ENCODE peak calls at places on chromosome 12, in six cellular contexts. One of them, this sample, is unnamed.

GRCh38 chr12:5612556-5613421 is 180.9 kb downstream of the NTF3 start:
- DNase-seq in HepG2: no peak
- DNase-seq in H1: no peak
- DNase-seq in SK-N-SH: no peak
- DNase-seq in K562: peak
- DNase-seq in GM12878: no peak
- DNase-seq in this sample: no peak

GRCh38 chr12:76495556-76495955 is 64.0 kb downstream of the OSBPL8 start:
- DNase-seq in HepG2: no peak
- DNase-seq in H1: no peak
- DNase-seq in SK-N-SH: no peak
- DNase-seq in K562: no peak
- DNase-seq in GM12878: no peak
- DNase-seq in this sample: no peak

GRCh38 chr12:6998708-6999451 is 19.4 kb downstream of the LPCAT3 start:
- DNase-seq in HepG2: peak
- DNase-seq in H1: no peak
- DNase-seq in SK-N-SH: no peak
- DNase-seq in K562: no peak
- DNase-seq in GM12878: no peak
- DNase-seq in this sample: no peak

GRCh38 chr12:45585522-45586230 is 143.8 kb upstream of the ARID2 start:
- DNase-seq in HepG2: no peak
- DNase-seq in H1: no peak
- DNase-seq in SK-N-SH: no peak
- DNase-seq in K562: no peak
- DNase-seq in GM12878: no peak
- DNase-seq in this sample: no peak

GRCh38 chr12:6667559-6668210 is 4.8 kb upstream of the ING4 start:
- DNase-seq in HepG2: no peak
- DNase-seq in H1: no peak
- DNase-seq in SK-N-SH: no peak
- DNase-seq in K562: no peak
- DNase-seq in GM12878: no peak
- DNase-seq in this sample: peak

GRCh38 chr12:90677552-90677951 is 277.4 kb downstream of the CCER1 start:
- DNase-seq in HepG2: no peak
- DNase-seq in H1: no peak
- DNase-seq in SK-N-SH: no peak
- DNase-seq in K562: no peak
- DNase-seq in GM12878: no peak
- DNase-seq in this sample: no peak

GRCh38 chr12:106954462-106955376 is 988 bp upstream of the TMEM263 start:
- DNase-seq in HepG2: no peak
- DNase-seq in H1: no peak
- DNase-seq in SK-N-SH: peak
- DNase-seq in K562: peak
- DNase-seq in GM12878: no peak
- DNase-seq in this sample: no peak

GRCh38 chr12:39406257-39406656 is 36.7 kb downstream of the KIF21A start:
- DNase-seq in HepG2: no peak
- DNase-seq in H1: no peak
- DNase-seq in SK-N-SH: no peak
- DNase-seq in K562: no peak
- DNase-seq in GM12878: no peak
- DNase-seq in this sample: no peak

GRCh38 chr12:130017571-130018449 is 114.0 kb upstream of the TMEM132D start:
- DNase-seq in HepG2: no peak
- DNase-seq in H1: no peak
- DNase-seq in SK-N-SH: peak
- DNase-seq in K562: no peak
- DNase-seq in GM12878: no peak
- DNase-seq in this sample: no peak

GRCh38 chr12:89573081-89573810 is 47.4 kb upstream of the POC1B start:
- DNase-seq in HepG2: no peak
- DNase-seq in H1: no peak
- DNase-seq in SK-N-SH: no peak
- DNase-seq in K562: no peak
- DNase-seq in GM12878: no peak
- DNase-seq in this sample: no peak

GRCh38 chr12:105341010-105341409 is 10.5 kb downstream of the C12orf75 start:
- DNase-seq in HepG2: no peak
- DNase-seq in H1: no peak
- DNase-seq in SK-N-SH: no peak
- DNase-seq in K562: no peak
- DNase-seq in GM12878: no peak
- DNase-seq in this sample: no peak

GRCh38 chr12:117125275-117125613 is 26.0 kb upstream of the TESC start:
- DNase-seq in HepG2: no peak
- DNase-seq in H1: no peak
- DNase-seq in SK-N-SH: peak
- DNase-seq in K562: no peak
- DNase-seq in GM12878: no peak
- DNase-seq in this sample: no peak

GRCh38 chr12:109802828-109803227 is 30.4 kb downstream of the TRPV4 start:
- DNase-seq in HepG2: no peak
- DNase-seq in H1: no peak
- DNase-seq in SK-N-SH: no peak
- DNase-seq in K562: no peak
- DNase-seq in GM12878: no peak
- DNase-seq in this sample: no peak

GRCh38 chr12:115598827-115599226 is 678.7 kb downstream of the MED13L start:
- DNase-seq in HepG2: no peak
- DNase-seq in H1: no peak
- DNase-seq in SK-N-SH: no peak
- DNase-seq in K562: no peak
- DNase-seq in GM12878: no peak
- DNase-seq in this sample: no peak

GRCh38 chr12:4960030-4960429 is 50.3 kb downstream of the KCNA1 start:
- DNase-seq in HepG2: no peak
- DNase-seq in H1: no peak
- DNase-seq in SK-N-SH: no peak
- DNase-seq in K562: no peak
- DNase-seq in GM12878: no peak
- DNase-seq in this sample: no peak

GRCh38 chr12:119589087-119589486 is 4.5 kb upstream of the TMEM233 start:
- DNase-seq in HepG2: no peak
- DNase-seq in H1: no peak
- DNase-seq in SK-N-SH: no peak
- DNase-seq in K562: no peak
- DNase-seq in GM12878: no peak
- DNase-seq in this sample: no peak

GRCh38 chr12:38892090-38892786 is 13.2 kb downstream of the CPNE8 start:
- DNase-seq in HepG2: peak
- DNase-seq in H1: no peak
- DNase-seq in SK-N-SH: no peak
- DNase-seq in K562: no peak
- DNase-seq in GM12878: no peak
- DNase-seq in this sample: peak

GRCh38 chr12:54017845-54018607 is 9.2 kb downstream of the HOXC8 start:
- DNase-seq in HepG2: no peak
- DNase-seq in H1: no peak
- DNase-seq in SK-N-SH: peak
- DNase-seq in K562: peak
- DNase-seq in GM12878: peak
- DNase-seq in this sample: peak

GRCh38 chr12:69698769-69699540 is at the start of gene BEST3:
- DNase-seq in HepG2: no peak
- DNase-seq in H1: no peak
- DNase-seq in SK-N-SH: no peak
- DNase-seq in K562: no peak
- DNase-seq in GM12878: no peak
- DNase-seq in this sample: no peak

GRCh38 chr12:51915003-51915625 is 7.8 kb downstream of the ACVRL1 start:
- DNase-seq in HepG2: no peak
- DNase-seq in H1: no peak
- DNase-seq in SK-N-SH: peak
- DNase-seq in K562: peak
- DNase-seq in GM12878: no peak
- DNase-seq in this sample: no peak

GRCh38 chr12:124177276-124177950 is 117.5 kb upstream of the RFLNA start:
- DNase-seq in HepG2: no peak
- DNase-seq in H1: no peak
- DNase-seq in SK-N-SH: no peak
- DNase-seq in K562: no peak
- DNase-seq in GM12878: no peak
- DNase-seq in this sample: no peak

GRCh38 chr12:55626154-55626553 is 10.5 kb upstream of the OR10P1 start:
- DNase-seq in HepG2: no peak
- DNase-seq in H1: no peak
- DNase-seq in SK-N-SH: no peak
- DNase-seq in K562: no peak
- DNase-seq in GM12878: no peak
- DNase-seq in this sample: no peak

GRCh38 chr12:55631056-55631455 is 5.6 kb upstream of the OR10P1 start:
- DNase-seq in HepG2: no peak
- DNase-seq in H1: no peak
- DNase-seq in SK-N-SH: no peak
- DNase-seq in K562: no peak
- DNase-seq in GM12878: no peak
- DNase-seq in this sample: no peak

GRCh38 chr12:55634186-55634585 is 2.5 kb upstream of the OR10P1 start:
- DNase-seq in HepG2: no peak
- DNase-seq in H1: no peak
- DNase-seq in SK-N-SH: no peak
- DNase-seq in K562: no peak
- DNase-seq in GM12878: no peak
- DNase-seq in this sample: no peak

GRCh38 chr12:55631743-55632142 is 4.9 kb upstream of the OR10P1 start:
- DNase-seq in HepG2: no peak
- DNase-seq in H1: no peak
- DNase-seq in SK-N-SH: no peak
- DNase-seq in K562: no peak
- DNase-seq in GM12878: no peak
- DNase-seq in this sample: no peak

GRCh38 chr12:55629058-55629841 is 7.4 kb upstream of the OR10P1 start:
- DNase-seq in HepG2: no peak
- DNase-seq in H1: no peak
- DNase-seq in SK-N-SH: no peak
- DNase-seq in K562: no peak
- DNase-seq in GM12878: no peak
- DNase-seq in this sample: no peak
- TF ChIP-seq MAX in HepG2: no peak
- TF ChIP-seq MAX in H1: no peak
- TF ChIP-seq MAX in SK-N-SH: no peak
- TF ChIP-seq MAX in K562: no peak
- TF ChIP-seq MAX in GM12878: no peak
- TF ChIP-seq MAX in this sample: no peak

DNA sequence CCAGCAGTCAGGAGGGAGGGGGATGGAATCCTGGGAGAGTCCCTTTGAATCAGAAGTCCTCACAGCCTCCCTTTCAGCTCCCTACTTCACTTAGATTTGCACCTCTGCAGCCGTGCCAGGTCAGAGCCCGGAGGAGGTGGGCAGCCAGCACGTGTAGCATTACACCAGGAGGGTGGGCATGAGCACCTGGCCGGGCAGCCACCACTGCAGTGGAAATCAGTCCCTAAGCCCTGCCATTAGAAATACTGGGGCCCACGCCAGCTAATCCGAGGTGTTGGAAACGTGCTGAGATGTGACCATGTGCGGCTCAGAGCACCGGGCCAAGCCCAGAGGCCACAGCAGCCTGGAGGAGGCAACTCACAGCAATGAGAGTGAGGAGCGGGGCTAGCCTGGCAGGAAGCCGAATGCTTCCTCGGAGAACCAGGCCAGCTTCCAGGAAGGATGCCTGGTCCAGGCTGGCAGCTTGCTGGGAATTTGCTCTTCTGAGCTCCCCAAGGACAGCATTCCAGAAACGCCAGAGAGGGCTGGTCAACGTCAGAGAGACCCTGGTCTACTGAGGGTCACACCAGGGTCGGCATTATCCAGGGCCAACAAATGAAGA is 9.4 kb upstream of the CACNA2D4 start:
- DNase-seq in HepG2: no peak
- DNase-seq in H1: no peak
- DNase-seq in SK-N-SH: peak
- DNase-seq in K562: no peak
- DNase-seq in GM12878: no peak
- DNase-seq in this sample: no peak
- TF ChIP-seq EP300 in HepG2: no peak
- TF ChIP-seq EP300 in H1: no peak
- TF ChIP-seq EP300 in SK-N-SH: no peak
- TF ChIP-seq EP300 in K562: no peak
- TF ChIP-seq EP300 in GM12878: no peak
- TF ChIP-seq EP300 in this sample: no peak

DNA sequence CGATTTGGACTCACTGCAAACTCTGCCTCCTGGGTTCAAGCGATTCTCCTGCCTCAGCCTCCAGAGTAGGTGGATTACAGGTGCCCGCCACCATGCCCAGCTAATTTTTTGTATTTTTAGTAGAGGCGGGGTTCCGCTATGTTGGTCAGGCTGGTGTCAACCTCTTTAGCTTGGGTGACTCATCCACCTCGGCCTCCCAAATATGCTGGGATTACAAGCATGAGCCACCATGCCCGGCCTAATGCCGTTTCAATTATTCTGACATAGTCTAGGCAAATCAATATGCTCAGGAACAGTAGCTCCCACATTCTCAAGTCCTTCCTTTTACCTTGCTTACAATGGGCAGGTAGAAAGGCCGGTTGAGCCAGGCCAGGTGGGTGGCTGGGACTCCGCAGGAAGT is 82.0 kb upstream of the EEA1 start:
- DNase-seq in HepG2: no peak
- DNase-seq in H1: no peak
- DNase-seq in SK-N-SH: no peak
- DNase-seq in K562: no peak
- DNase-seq in GM12878: no peak
- DNase-seq in this sample: no peak
- TF ChIP-seq MAX in HepG2: no peak
- TF ChIP-seq MAX in H1: no peak
- TF ChIP-seq MAX in SK-N-SH: no peak
- TF ChIP-seq MAX in K562: no peak
- TF ChIP-seq MAX in GM12878: no peak
- TF ChIP-seq MAX in this sample: no peak

DNA sequence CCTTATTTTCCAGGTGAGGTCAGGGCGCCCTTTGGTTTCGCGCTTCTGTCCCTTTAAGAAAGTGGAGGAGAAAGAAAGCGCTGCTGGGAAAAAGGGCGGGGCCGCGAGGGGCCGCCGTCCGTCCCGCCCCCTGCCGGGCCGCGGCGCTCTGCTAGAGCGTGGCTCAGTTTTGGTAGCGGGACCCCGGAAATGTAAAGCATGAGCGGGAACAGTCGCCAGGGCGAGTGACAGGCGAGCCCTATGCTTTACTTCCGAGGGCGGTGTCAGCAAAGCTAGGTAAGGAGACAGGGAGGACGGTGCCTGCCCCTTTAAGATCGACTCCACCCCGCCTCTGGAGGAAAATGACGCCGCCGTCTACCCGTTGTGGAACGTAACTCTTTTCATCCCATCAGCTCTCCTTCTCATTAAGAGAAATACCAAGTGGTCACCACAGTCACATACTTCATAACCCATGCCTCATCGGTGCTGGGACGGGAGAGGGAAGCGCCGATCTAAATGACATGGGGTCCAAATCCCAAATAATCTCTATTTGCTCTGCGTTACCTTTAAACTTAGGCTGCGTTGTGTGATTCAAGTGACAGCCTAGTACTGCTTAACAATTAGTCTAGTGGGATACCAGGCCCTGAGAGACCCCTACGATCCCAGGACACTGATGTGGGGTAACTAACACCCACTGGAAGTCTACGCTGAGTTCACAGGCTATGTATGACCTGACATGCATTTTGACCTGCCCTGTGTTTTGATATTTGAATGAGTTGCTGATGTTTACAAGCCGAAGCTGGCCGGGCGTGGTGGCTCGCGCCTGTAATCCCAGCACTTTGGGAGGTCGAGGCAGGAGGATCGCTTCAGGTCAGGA is at the start of gene ETFBKMT:
- DNase-seq in HepG2: peak
- DNase-seq in H1: peak
- DNase-seq in SK-N-SH: peak
- DNase-seq in K562: peak
- DNase-seq in GM12878: peak
- DNase-seq in this sample: peak
- TF ChIP-seq EP300 in HepG2: no peak
- TF ChIP-seq EP300 in H1: peak
- TF ChIP-seq EP300 in SK-N-SH: no peak
- TF ChIP-seq EP300 in K562: no peak
- TF ChIP-seq EP300 in GM12878: no peak
- TF ChIP-seq EP300 in this sample: no peak